ENCODE peak calls at places on chromosomes 7 and 10, in eight cellular contexts. Y is NCI-H1417; T is stimulated activated CD8-positive, alpha-beta memory T cell treated with anti-CD3 and anti-CD28 coated beads, Interleukin-7, amount 100 ng/mL, for 24 hours; C is T-helper 17 cell; J is NCI-H460; R is ureter; P is neural progenitor cell; E is anterior cingulate cortex. X is an unnamed sample.

GRCh38 chr10:29636178-29636577 is 1.4 kb upstream of the SVIL start:
- DNase-seq in E (no peak), R (no peak), P (no peak), J (peak), C (no peak), T (no peak), Y (no peak), X (no peak)

GRCh38 chr7:156608176-156608478 is 32.4 kb upstream of the RNF32 start:
- DNase-seq in Y (no peak), J (no peak), T (no peak), P (no peak), R (no peak), C (no peak), E (no peak), X (no peak)

GRCh38 chr10:5565671-5566581 is 41.2 kb downstream of the CALML3 start:
- DNase-seq in C (no peak), T (no peak), E (no peak), J (no peak), R (peak), Y (no peak), P (no peak), X (no peak)

GRCh38 chr10:69413221-69413865 is 3.4 kb downstream of the TACR2 start:
- DNase-seq in P (peak), E (peak), C (no peak), Y (no peak), R (peak), J (peak), T (no peak), X (no peak)

GRCh38 chr10:110576220-110576619 is 8.7 kb downstream of the SMC3 start:
- DNase-seq in R (no peak), Y (no peak), J (no peak), E (no peak), T (no peak), C (no peak), P (no peak), X (no peak)

GRCh38 chr7:47720141-47720906 is 138.4 kb upstream of the TNS3 start:
- DNase-seq in T (no peak), R (peak), P (no peak), J (no peak), C (no peak), Y (no peak), E (no peak), X (no peak)

GRCh38 chr10:43176271-43176670 is 38.0 kb downstream of the CSGALNACT2 start:
- DNase-seq in C (no peak), P (no peak), Y (no peak), R (no peak), E (no peak), J (no peak), T (no peak), X (no peak)

GRCh38 chr7:150974468-150975391 is 3.4 kb downstream of the KCNH2 start:
- DNase-seq in R (no peak), T (peak), E (peak), P (peak), J (peak), C (peak), Y (peak), X (peak)

GRCh38 chr10:4671451-4672145 is 154.4 kb upstream of the AKR1E2 start:
- DNase-seq in P (no peak), C (no peak), J (no peak), Y (no peak), R (no peak), T (no peak), E (no peak), X (no peak)

GRCh38 chr7:92754756-92755581 is 81.4 kb downstream of the CDK6 start:
- DNase-seq in E (peak), Y (peak), C (no peak), J (no peak), P (no peak), T (no peak), R (no peak), X (no peak)

GRCh38 chr10:29119374-29119773 is 169.5 kb upstream of the LYZL1 start:
- DNase-seq in R (no peak), Y (no peak), P (peak), E (no peak), J (no peak), T (no peak), C (no peak), X (no peak)

GRCh38 chr10:109018892-109019507 is 904.3 kb downstream of the XPNPEP1 start:
- DNase-seq in Y (no peak), C (no peak), T (no peak), E (no peak), R (no peak), J (no peak), P (no peak), X (no peak)

GRCh38 chr10:114024876-114025609 is 18.6 kb upstream of the ADRB1 start:
- DNase-seq in T (no peak), Y (no peak), E (no peak), P (no peak), J (peak), C (no peak), R (no peak), X (no peak)

GRCh38 chr10:16996530-16996964 is 133.1 kb downstream of the CUBN start:
- DNase-seq in Y (no peak), J (peak), T (no peak), P (no peak), E (no peak), R (no peak), C (no peak), X (no peak)

GRCh38 chr10:77501152-77501845 is 136.3 kb downstream of the KCNMA1 start:
- DNase-seq in J (no peak), C (no peak), T (no peak), P (no peak), E (no peak), Y (no peak), R (peak), X (no peak)

GRCh38 chr10:44402465-44403205 is 17.7 kb upstream of the CXCL12 start:
- DNase-seq in T (no peak), C (no peak), J (no peak), Y (no peak), E (no peak), R (no peak), P (no peak), X (no peak)

GRCh38 chr10:120943542-120943941 is 92.4 kb downstream of the WDR11 start:
- DNase-seq in P (peak), J (no peak), Y (no peak), R (no peak), C (no peak), T (no peak), E (no peak), X (no peak)

GRCh38 chr10:25766213-25766612 is 167.8 kb upstream of the MYO3A start:
- DNase-seq in C (no peak), R (no peak), T (no peak), E (no peak), J (no peak), P (peak), Y (no peak), X (no peak)

GRCh38 chr7:50792342-50793114 is 9.8 kb upstream of the GRB10 start:
- DNase-seq in Y (peak), T (no peak), J (peak), P (peak), E (no peak), R (no peak), C (no peak), X (peak)

GRCh38 chr10:74593470-74593869 is 232.9 kb upstream of the KAT6B start:
- DNase-seq in P (no peak), C (no peak), J (no peak), T (no peak), R (no peak), Y (no peak), E (no peak), X (no peak)

GRCh38 chr10:88528196-88528595 is 54.9 kb downstream of the RNLS start:
- DNase-seq in E (no peak), C (no peak), T (no peak), Y (no peak), P (no peak), J (no peak), R (no peak), X (no peak)

GRCh38 chr7:120337308-120337907 is 64.4 kb downstream of the KCND2 start:
- DNase-seq in J (peak), Y (no peak), R (no peak), P (peak), C (no peak), T (no peak), E (no peak), X (no peak)

GRCh38 chr10:132066186-132066585 is 440 bp downstream of the JAKMIP3 start:
- DNase-seq in C (no peak), Y (no peak), J (no peak), P (no peak), T (no peak), R (no peak), E (no peak), X (no peak)

GRCh38 chr7:46852795-46853194 is 729.1 kb downstream of the TNS3 start:
- DNase-seq in P (no peak), J (no peak), E (no peak), C (no peak), Y (no peak), R (no peak), T (no peak), X (no peak)

GRCh38 chr10:30459283-30459682 is 25.3 kb downstream of the MAP3K8 start:
- DNase-seq in E (no peak), P (no peak), C (no peak), T (no peak), Y (no peak), R (no peak), J (no peak), X (peak)

GRCh38 chr10:33333260-33334169 is 952 bp downstream of the NRP1 start:
- DNase-seq in C (no peak), E (no peak), J (no peak), P (no peak), R (no peak), Y (peak), T (no peak), X (no peak)

GRCh38 chr7:104241581-104241980 is 33.8 kb upstream of the ORC5 start:
- DNase-seq in P (no peak), C (no peak), Y (no peak), R (no peak), J (no peak), E (no peak), T (no peak), X (no peak)

GRCh38 chr10:124177180-124177518 is 83.8 kb upstream of the CHST15 start:
- DNase-seq in C (no peak), P (no peak), T (no peak), J (no peak), Y (no peak), E (no peak), R (no peak), X (no peak)

GRCh38 chr7:44787041-44787440 is 9.4 kb upstream of the PPIA start:
- DNase-seq in P (no peak), E (no peak), T (no peak), C (no peak), R (no peak), Y (no peak), J (no peak), X (no peak)

GRCh38 chr10:79084972-79085597 is 16.3 kb downstream of the ZMIZ1 start:
- DNase-seq in P (no peak), C (no peak), R (no peak), E (no peak), Y (no peak), T (no peak), J (no peak), X (no peak)

GRCh38 chr7:15561840-15562239 is at the start of gene AGMO:
- DNase-seq in R (peak), C (no peak), P (peak), T (no peak), Y (no peak), J (no peak), E (peak), X (no peak)

GRCh38 chr10:96765406-96766240 is 45.3 kb upstream of the PIK3AP1 start:
- DNase-seq in P (peak), T (peak), J (peak), Y (no peak), E (no peak), C (peak), R (peak), X (peak)

GRCh38 chr10:58362026-58362799 is 23.0 kb upstream of the TFAM start:
- DNase-seq in T (no peak), C (no peak), Y (no peak), J (no peak), E (no peak), R (no peak), P (no peak), X (no peak)

GRCh38 chr10:94023909-94024308 is 30.2 kb downstream of the PLCE1 start:
- DNase-seq in R (no peak), P (no peak), T (no peak), Y (no peak), C (no peak), J (no peak), E (no peak), X (no peak)

GRCh38 chr7:40979296-40979695 is 723.6 kb downstream of the INHBA start:
- DNase-seq in R (no peak), C (no peak), J (no peak), Y (no peak), E (no peak), T (no peak), P (no peak), X (no peak)